ENCODE peak calls at places on chromosomes 13 and 19, in nine cellular contexts. U is ascending aorta, R is cardiac muscle cell, X is fibroblast of lung, E is psoas muscle, P is body of pancreas, F is IMR-90, G is K562, W is colonic mucosa. A is an unnamed sample. For H3K27me3 and H3K4me1, the result is how much of the 10 kb centered on the place peaks cover.

GRCh38 chr13:40420160-40420740 is 246.2 kb downstream of the FOXO1 start:
- DNase-seq in U (no peak), R (no peak), X (no peak), E (no peak), P (no peak), F (no peak), G (no peak), W (no peak), A (no peak)

GRCh38 chr13:51945149-51945548 is 66.1 kb downstream of the ATP7B start:
- DNase-seq in U (no peak), R (no peak), X (no peak), E (no peak), P (no peak), F (no peak), G (no peak), W (no peak), A (no peak)

GRCh38 chr19:48798937-48799336 is 11.9 kb downstream of the BCAT2 start:
- DNase-seq in U (no peak), R (no peak), X (no peak), E (no peak), P (no peak), F (peak), G (no peak), W (no peak), A (no peak)

GRCh38 chr13:110405597-110406450 is 98.7 kb downstream of the COL4A2 start:
- DNase-seq in U (no peak), R (no peak), X (peak), E (no peak), P (no peak), F (peak), G (no peak), W (no peak), A (no peak)

GRCh38 chr13:44101347-44102083 is 221.8 kb downstream of the LACC1 start:
- DNase-seq in U (no peak), R (no peak), X (no peak), E (no peak), P (no peak), F (no peak), G (no peak), W (no peak), A (no peak)

GRCh38 chr13:77521595-77522367 is 13.7 kb upstream of the SCEL start:
- DNase-seq in U (no peak), R (peak), X (no peak), E (no peak), P (peak), F (no peak), G (no peak), W (no peak), A (peak)

GRCh38 chr13:71874490-71874889 is 7.5 kb upstream of the DACH1 start:
- DNase-seq in U (no peak), R (no peak), X (no peak), E (no peak), P (no peak), F (no peak), G (no peak), W (peak), A (no peak)

GRCh38 chr13:19668778-19669177 is 35.3 kb downstream of the MPHOSPH8 start:
- DNase-seq in U (no peak), R (no peak), X (no peak), E (no peak), P (no peak), F (no peak), G (no peak), W (no peak), A (no peak)

GRCh38 chr13:79043208-79043607 is 362.8 kb downstream of the RBM26 start:
- DNase-seq in U (no peak), R (no peak), X (no peak), E (no peak), P (no peak), F (no peak), G (peak), W (no peak), A (no peak)

GRCh38 chr13:89925107-89925506 is 1422.4 kb upstream of the MIR17HG start:
- DNase-seq in U (no peak), R (peak), X (peak), E (no peak), P (no peak), F (peak), G (peak), W (no peak), A (no peak)

GRCh38 chr13:54433511-54434206 is 1405.0 kb downstream of the OLFM4 start:
- DNase-seq in U (no peak), R (no peak), X (no peak), E (no peak), P (peak), F (no peak), G (no peak), W (no peak), A (no peak)

GRCh38 chr13:113327391-113327765 is 30.3 kb downstream of the LAMP1 start:
- DNase-seq in U (no peak), R (no peak), X (no peak), E (no peak), P (no peak), F (no peak), G (no peak), W (no peak), A (no peak)

GRCh38 chr13:27177852-27178251 is 6.2 kb upstream of the USP12 start:
- DNase-seq in U (no peak), R (no peak), X (no peak), E (no peak), P (no peak), F (no peak), G (no peak), W (peak), A (no peak)

GRCh38 chr19:19171821-19172532 is 1.9 kb upstream of the MEF2B start:
- DNase-seq in U (no peak), R (peak), X (peak), E (peak), P (no peak), F (peak), G (peak), W (no peak), A (no peak)

GRCh38 chr13:100584901-100585300 is 3.7 kb downstream of the GGACT start:
- DNase-seq in U (no peak), R (no peak), X (no peak), E (no peak), P (no peak), F (no peak), G (no peak), W (no peak), A (no peak)

GRCh38 chr13:84430441-84430840 is 548.2 kb upstream of the SLITRK1 start:
- DNase-seq in U (no peak), R (no peak), X (no peak), E (no peak), P (no peak), F (peak), G (no peak), W (no peak), A (no peak)

GRCh38 chr19:11169896-11170678 is 14.5 kb upstream of the SPC24 start:
- DNase-seq in U (no peak), R (peak), X (peak), E (peak), P (no peak), F (peak), G (no peak), W (no peak), A (no peak)

GRCh38 chr13:60654405-60654804 is 257.4 kb downstream of the TDRD3 start:
- DNase-seq in U (no peak), R (peak), X (peak), E (no peak), P (peak), F (no peak), G (peak), W (no peak), A (no peak)

GRCh38 chr13:22915442-22916082 is 265.2 kb upstream of the SGCG start:
- DNase-seq in U (no peak), R (peak), X (peak), E (peak), P (peak), F (peak), G (peak), W (peak), A (peak)

GRCh38 chr13:103694471-103694870 is 628.3 kb upstream of the SLC10A2 start:
- DNase-seq in U (no peak), R (no peak), X (no peak), E (no peak), P (peak), F (no peak), G (no peak), W (no peak), A (no peak)

GRCh38 chr13:39448831-39449230 is 154.2 kb downstream of the LHFPL6 start:
- DNase-seq in U (no peak), R (no peak), X (no peak), E (no peak), P (no peak), F (no peak), G (no peak), W (no peak), A (no peak)

GRCh38 chr13:101845501-101846012 is 393.1 kb downstream of the ITGBL1 start:
- DNase-seq in U (no peak), R (no peak), X (no peak), E (no peak), P (no peak), F (peak), G (no peak), W (no peak), A (no peak)

DNA sequence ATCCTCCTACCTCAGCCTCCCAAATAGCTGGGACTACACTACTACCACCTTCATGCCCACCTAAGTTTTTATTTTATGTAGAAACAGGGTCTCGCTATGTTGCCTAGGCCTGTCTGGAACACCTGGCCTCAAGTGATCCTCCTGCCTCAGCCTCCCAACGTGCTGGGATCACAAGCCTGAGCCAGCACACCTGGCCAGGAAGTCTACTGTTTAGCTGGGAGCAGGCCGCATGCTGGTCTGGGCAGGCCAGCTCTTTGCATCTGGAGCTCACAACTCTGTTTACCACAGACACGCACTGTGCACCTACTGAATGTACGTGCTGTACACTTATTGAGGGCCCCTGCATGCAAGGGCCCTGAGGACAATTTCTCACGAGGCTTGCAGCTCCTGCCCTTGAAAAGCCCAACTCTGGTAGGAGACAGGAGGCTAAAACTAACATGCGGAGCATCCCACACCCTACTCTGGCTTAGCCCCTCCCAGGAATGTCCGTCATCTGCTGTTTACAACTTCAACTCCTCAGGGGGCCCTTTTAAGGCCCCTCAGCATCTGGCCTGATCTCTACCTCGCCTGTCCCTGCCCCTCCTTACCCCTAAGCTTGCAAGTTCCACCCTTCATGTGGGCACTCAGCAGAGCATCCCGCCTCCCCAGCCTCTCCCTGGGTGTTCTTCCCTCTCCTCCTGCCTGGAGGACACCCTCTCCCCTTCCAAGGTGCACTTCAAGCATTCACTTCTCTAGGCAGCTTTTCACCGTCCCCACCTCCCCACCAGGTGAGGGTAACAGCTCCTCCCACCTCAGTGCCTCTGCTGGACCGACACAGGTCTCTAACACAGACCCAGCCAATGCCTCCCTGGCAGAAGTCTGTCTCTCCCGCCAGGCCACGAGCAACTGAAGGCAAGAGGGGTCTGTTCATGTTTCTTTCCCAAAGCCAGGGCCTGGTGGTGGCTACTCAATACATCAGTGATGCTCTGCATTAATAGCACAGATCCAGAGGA is 114.2 kb upstream of the UQCRFS1 start:
- DNase-seq in U (no peak), R (no peak), X (no peak), E (no peak), P (no peak), F (no peak), G (no peak), W (no peak), A (no peak)
- TF ChIP-seq CTCF in U (no peak), R (no peak), X (no peak), E (no peak), P (no peak), F (no peak), G (no peak), W (no peak), A (no peak)

GRCh38 chr13:35617420-35617819 is 140.9 kb upstream of the MAB21L1 start:
- DNase-seq in U (no peak), R (no peak), X (no peak), E (no peak), P (no peak), F (no peak), G (no peak), W (no peak), A (no peak)

GRCh38 chr13:35618565-35619083 is 142.1 kb upstream of the MAB21L1 start:
- DNase-seq in U (no peak), R (no peak), X (no peak), E (no peak), P (no peak), F (no peak), G (no peak), W (no peak), A (no peak)

DNA sequence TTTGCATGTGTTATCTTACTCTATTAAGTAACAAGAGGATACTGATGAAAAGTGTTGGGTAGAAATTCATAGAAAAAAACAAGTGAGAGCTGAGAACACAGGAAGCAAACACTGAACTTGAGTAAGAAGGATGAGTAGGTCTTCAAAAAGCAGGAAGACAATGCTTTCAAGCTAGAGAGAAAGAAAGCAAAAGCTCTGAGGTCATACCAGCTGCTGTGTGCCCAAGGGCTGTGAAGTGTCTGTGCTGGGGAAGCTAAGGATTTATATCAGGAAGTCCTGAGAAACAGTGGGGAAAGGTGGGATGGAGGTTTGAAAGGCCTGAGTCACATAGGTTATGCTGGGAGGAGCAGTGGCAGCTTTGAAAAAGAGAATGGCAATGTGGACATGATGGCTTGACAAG is 145.5 kb upstream of the MAB21L1 start:
- DNase-seq in U (no peak), R (peak), X (no peak), E (no peak), P (no peak), F (peak), G (no peak), W (no peak), A (no peak)
- H3K27me3 ChIP-seq in U (under half), R (under half), X (under half), E (under half), P (under half), F (under half), G (under half), W (under half), A (under half)

DNA sequence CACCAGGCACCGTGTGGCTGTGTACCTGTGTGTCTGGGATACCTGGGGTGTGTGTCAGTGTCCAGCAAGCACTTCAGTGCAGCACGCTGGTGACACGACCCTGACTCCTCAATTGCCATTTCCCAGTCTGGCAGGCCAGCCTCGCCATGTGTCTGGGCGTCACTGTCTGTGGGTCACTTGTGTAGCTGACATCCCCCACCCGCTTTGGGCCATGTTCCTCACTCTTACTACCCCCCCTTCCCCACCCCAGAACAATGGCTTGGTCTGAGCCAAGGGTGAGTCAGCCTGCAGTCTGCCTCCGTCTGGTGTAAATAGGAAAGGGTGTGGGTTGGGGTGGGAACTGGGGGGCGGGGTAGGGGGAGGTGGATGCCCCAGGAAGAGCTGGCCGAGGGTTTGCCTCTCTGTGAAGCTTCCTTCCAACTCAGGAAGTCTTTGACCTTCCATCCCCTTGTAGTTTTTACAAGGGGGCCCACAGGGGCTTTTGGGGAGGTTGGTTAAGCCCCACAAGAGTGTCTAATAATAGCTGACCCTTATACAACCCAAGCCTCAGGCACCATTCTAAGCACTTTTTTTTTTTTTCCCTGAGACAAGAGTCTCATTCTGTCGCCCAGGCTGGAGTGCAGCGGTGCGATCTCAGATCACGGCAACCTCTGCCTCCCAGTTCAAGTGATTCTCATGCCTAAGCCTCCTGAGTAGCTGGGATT is 17.6 kb downstream of the NOVA2 start:
- DNase-seq in U (no peak), R (peak), X (no peak), E (peak), P (peak), F (peak), G (no peak), W (no peak), A (peak)
- H3K4me1 ChIP-seq in U (under half), R (under half), X (under half), E (under half), P (under half), F (under half), G (under half), W (under half), A (under half)

DNA sequence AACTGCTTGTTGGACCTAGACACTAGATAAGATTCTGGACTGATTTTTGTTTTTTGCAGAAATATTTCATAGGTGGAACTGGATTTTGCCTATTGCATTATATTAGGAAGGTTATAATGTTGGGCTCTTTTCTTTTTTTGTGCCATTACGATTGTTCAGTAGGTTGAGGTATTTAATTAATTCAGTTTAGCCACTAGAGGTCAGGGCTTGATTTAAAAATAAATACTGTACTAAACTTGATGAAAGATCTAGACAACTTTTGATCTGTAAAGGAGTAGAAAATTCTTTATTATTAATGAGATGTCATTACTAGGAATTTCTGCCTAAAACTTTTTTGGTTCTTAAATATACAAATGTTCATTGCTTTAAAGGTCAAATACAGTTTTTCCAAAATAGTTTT is 15.2 kb upstream of the SUPT20H start:
- DNase-seq in U (no peak), R (peak), X (peak), E (no peak), P (no peak), F (peak), G (no peak), W (no peak), A (no peak)
- TF ChIP-seq CTCF in U (no peak), R (peak), X (no peak), E (peak), P (peak), F (peak), G (no peak), W (no peak), A (peak)

GRCh38 chr13:45851171-45851889 is at the start of gene SIAH3:
- DNase-seq in U (no peak), R (peak), X (peak), E (no peak), P (no peak), F (no peak), G (no peak), W (no peak), A (no peak)

GRCh38 chr13:45847554-45848224 is 3.9 kb downstream of the SIAH3 start:
- DNase-seq in U (no peak), R (peak), X (no peak), E (peak), P (no peak), F (no peak), G (peak), W (no peak), A (no peak)

GRCh38 chr13:45849408-45849807 is 2.1 kb downstream of the SIAH3 start:
- DNase-seq in U (no peak), R (no peak), X (no peak), E (no peak), P (no peak), F (no peak), G (no peak), W (no peak), A (no peak)

GRCh38 chr13:45846681-45847080 is 4.9 kb downstream of the SIAH3 start:
- DNase-seq in U (no peak), R (no peak), X (no peak), E (no peak), P (no peak), F (no peak), G (no peak), W (no peak), A (no peak)

GRCh38 chr13:45850020-45850613 is 1.4 kb downstream of the SIAH3 start:
- DNase-seq in U (no peak), R (no peak), X (no peak), E (no peak), P (no peak), F (no peak), G (no peak), W (no peak), A (no peak)
- H3K27me3 ChIP-seq in U (under half), R (under half), X (under half), E (under half), P (under half), F (under half), G (under half), W (under half), A (under half)

A was measured in lower lobe of right lung.